ENCODE peak calls at places on chromosomes 5 and 9, in four cellular contexts. One of them, this sample, is unnamed. For H3K4me1, the result is how much of the 10 kb centered on the place peaks cover.

GRCh38 chr5:142978252-142978651 is 208.1 kb downstream of the ARHGAP26 start:
- DNase-seq in spleen: no peak
- DNase-seq in Caco-2: no peak
- DNase-seq in mammary epithelial cell: no peak
- DNase-seq in this sample: no peak

GRCh38 chr9:69395718-69396117 is 70.7 kb downstream of the ENTREP1 start:
- DNase-seq in mammary epithelial cell: no peak
- DNase-seq in spleen: no peak
- DNase-seq in Caco-2: no peak
- DNase-seq in this sample: no peak

GRCh38 chr5:122704247-122705036 is 70.4 kb upstream of the SNX2 start:
- DNase-seq in Caco-2: no peak
- DNase-seq in mammary epithelial cell: peak
- DNase-seq in spleen: no peak
- DNase-seq in this sample: no peak

GRCh38 chr5:98349251-98349989 is 424.0 kb upstream of the RGMB start:
- DNase-seq in Caco-2: no peak
- DNase-seq in spleen: no peak
- DNase-seq in mammary epithelial cell: peak
- DNase-seq in this sample: no peak

GRCh38 chr9:100601216-100601615 is 23.3 kb downstream of the CAVIN4 start:
- DNase-seq in mammary epithelial cell: peak
- DNase-seq in spleen: no peak
- DNase-seq in Caco-2: peak
- DNase-seq in this sample: no peak

GRCh38 chr5:95941756-95942155 is 19.9 kb downstream of the ELL2 start:
- DNase-seq in mammary epithelial cell: no peak
- DNase-seq in spleen: no peak
- DNase-seq in Caco-2: no peak
- DNase-seq in this sample: no peak

GRCh38 chr9:132631280-132631679 is 38.5 kb downstream of the DDX31 start:
- DNase-seq in Caco-2: no peak
- DNase-seq in spleen: no peak
- DNase-seq in mammary epithelial cell: peak
- DNase-seq in this sample: no peak

GRCh38 chr9:135088979-135089847 is 1.7 kb downstream of the OLFM1 start:
- DNase-seq in mammary epithelial cell: no peak
- DNase-seq in Caco-2: no peak
- DNase-seq in spleen: no peak
- DNase-seq in this sample: no peak

GRCh38 chr9:91424403-91425176 is 958 bp upstream of the NFIL3 start:
- DNase-seq in mammary epithelial cell: peak
- DNase-seq in spleen: peak
- DNase-seq in Caco-2: peak
- DNase-seq in this sample: peak

GRCh38 chr9:136978073-136978864 is 965 bp downstream of the PTGDS start:
- DNase-seq in spleen: peak
- DNase-seq in mammary epithelial cell: no peak
- DNase-seq in Caco-2: no peak
- DNase-seq in this sample: peak

GRCh38 chr9:81893929-81894328 is 34.3 kb upstream of the SPATA31D4 start:
- DNase-seq in mammary epithelial cell: no peak
- DNase-seq in spleen: no peak
- DNase-seq in Caco-2: no peak
- DNase-seq in this sample: no peak

GRCh38 chr9:134059661-134060395 is 8.0 kb downstream of the BRD3 start:
- DNase-seq in mammary epithelial cell: no peak
- DNase-seq in spleen: peak
- DNase-seq in Caco-2: peak
- DNase-seq in this sample: peak

GRCh38 chr5:102611312-102611711 is 112.5 kb upstream of the SLCO6A1 start:
- DNase-seq in mammary epithelial cell: no peak
- DNase-seq in Caco-2: no peak
- DNase-seq in spleen: no peak
- DNase-seq in this sample: no peak

GRCh38 chr9:137621131-137621757 is 2.4 kb downstream of the EHMT1 start:
- DNase-seq in spleen: peak
- DNase-seq in Caco-2: no peak
- DNase-seq in mammary epithelial cell: no peak
- DNase-seq in this sample: no peak

GRCh38 chr5:98308960-98309359 is 464.5 kb upstream of the RGMB start:
- DNase-seq in Caco-2: no peak
- DNase-seq in spleen: no peak
- DNase-seq in mammary epithelial cell: peak
- DNase-seq in this sample: no peak

GRCh38 chr9:19114680-19115270 is 12.1 kb upstream of the HAUS6 start:
- DNase-seq in spleen: no peak
- DNase-seq in mammary epithelial cell: no peak
- DNase-seq in Caco-2: no peak
- DNase-seq in this sample: no peak

GRCh38 chr5:41414598-41414997 is 95.8 kb downstream of the PLCXD3 start:
- DNase-seq in Caco-2: no peak
- DNase-seq in spleen: no peak
- DNase-seq in mammary epithelial cell: peak
- DNase-seq in this sample: peak

GRCh38 chr5:175746851-175747250 is 89.0 kb downstream of the HRH2 start:
- DNase-seq in Caco-2: no peak
- DNase-seq in spleen: no peak
- DNase-seq in mammary epithelial cell: peak
- DNase-seq in this sample: peak

GRCh38 chr9:116282598-116282997 is 129.0 kb downstream of the PAPPA start:
- DNase-seq in spleen: no peak
- DNase-seq in Caco-2: no peak
- DNase-seq in mammary epithelial cell: no peak
- DNase-seq in this sample: no peak

GRCh38 chr5:2310946-2311345 is 428.2 kb upstream of the IRX4 start:
- DNase-seq in Caco-2: no peak
- DNase-seq in spleen: no peak
- DNase-seq in mammary epithelial cell: no peak
- DNase-seq in this sample: no peak

GRCh38 chr5:374631-375335 is 53.3 kb downstream of the AHRR start:
- DNase-seq in Caco-2: peak
- DNase-seq in mammary epithelial cell: no peak
- DNase-seq in spleen: peak
- DNase-seq in this sample: peak

GRCh38 chr9:129270903-129271431 is 92.9 kb upstream of the IER5L start:
- DNase-seq in Caco-2: no peak
- DNase-seq in mammary epithelial cell: peak
- DNase-seq in spleen: peak
- DNase-seq in this sample: peak

GRCh38 chr5:80865547-80865946 is 94.6 kb upstream of the RASGRF2 start:
- DNase-seq in mammary epithelial cell: no peak
- DNase-seq in Caco-2: no peak
- DNase-seq in spleen: no peak
- DNase-seq in this sample: no peak

GRCh38 chr9:131633491-131634031 is 88.2 kb downstream of the PRRT1B start:
- DNase-seq in mammary epithelial cell: peak
- DNase-seq in Caco-2: no peak
- DNase-seq in spleen: no peak
- DNase-seq in this sample: no peak

GRCh38 chr5:136061630-136062381 is 33.0 kb downstream of the TGFBI start:
- DNase-seq in Caco-2: no peak
- DNase-seq in mammary epithelial cell: no peak
- DNase-seq in spleen: no peak
- DNase-seq in this sample: peak

GRCh38 chr5:14900661-14901461 is 29.3 kb upstream of the ANKH start:
- DNase-seq in spleen: no peak
- DNase-seq in mammary epithelial cell: no peak
- DNase-seq in Caco-2: no peak
- DNase-seq in this sample: no peak

GRCh38 chr9:74861773-74862172 is 25.9 kb downstream of the TRPM6 start:
- DNase-seq in Caco-2: no peak
- DNase-seq in spleen: no peak
- DNase-seq in mammary epithelial cell: no peak
- DNase-seq in this sample: no peak

GRCh38 chr5:127536687-127537086 is 19.2 kb downstream of the PRRC1 start:
- DNase-seq in mammary epithelial cell: no peak
- DNase-seq in spleen: no peak
- DNase-seq in Caco-2: no peak
- DNase-seq in this sample: no peak

GRCh38 chr9:91148306-91148705 is 213.4 kb downstream of the AUH start:
- DNase-seq in Caco-2: no peak
- DNase-seq in spleen: no peak
- DNase-seq in mammary epithelial cell: peak
- DNase-seq in this sample: no peak

GRCh38 chr9:93908591-93909241 is 46.4 kb downstream of the BARX1 start:
- DNase-seq in spleen: peak
- DNase-seq in Caco-2: no peak
- DNase-seq in mammary epithelial cell: no peak
- DNase-seq in this sample: peak

GRCh38 chr5:77651343-77651742 is 12.8 kb upstream of the OTP start:
- DNase-seq in spleen: no peak
- DNase-seq in Caco-2: no peak
- DNase-seq in mammary epithelial cell: no peak
- DNase-seq in this sample: no peak

GRCh38 chr5:4639959-4640358 is 500.2 kb upstream of the ADAMTS16 start:
- DNase-seq in Caco-2: no peak
- DNase-seq in spleen: no peak
- DNase-seq in mammary epithelial cell: no peak
- DNase-seq in this sample: no peak

GRCh38 chr5:65102826-65103673 is 334.3 kb downstream of the CWC27 start:
- DNase-seq in spleen: peak
- DNase-seq in Caco-2: peak
- DNase-seq in mammary epithelial cell: no peak
- DNase-seq in this sample: peak

GRCh38 chr5:68646142-68646541 is 430.6 kb downstream of the PIK3R1 start:
- DNase-seq in mammary epithelial cell: no peak
- DNase-seq in Caco-2: no peak
- DNase-seq in spleen: no peak
- DNase-seq in this sample: no peak

GRCh38 chr5:14066326-14066725 is 76.8 kb upstream of the TRIO start:
- DNase-seq in spleen: no peak
- DNase-seq in Caco-2: no peak
- DNase-seq in mammary epithelial cell: peak
- DNase-seq in this sample: no peak

GRCh38 chr5:168598639-168599038 is 19.5 kb upstream of the PANK3 start:
- DNase-seq in mammary epithelial cell: no peak
- DNase-seq in Caco-2: no peak
- DNase-seq in spleen: no peak
- DNase-seq in this sample: no peak

GRCh38 chr5:168603776-168604175 is 24.6 kb upstream of the PANK3 start:
- DNase-seq in Caco-2: no peak
- DNase-seq in mammary epithelial cell: peak
- DNase-seq in spleen: no peak
- DNase-seq in this sample: no peak

GRCh38 chr5:168601972-168602371 is 22.8 kb upstream of the PANK3 start:
- DNase-seq in mammary epithelial cell: no peak
- DNase-seq in spleen: no peak
- DNase-seq in Caco-2: no peak
- DNase-seq in this sample: no peak

GRCh38 chr5:168600409-168600808 is 21.2 kb upstream of the PANK3 start:
- DNase-seq in Caco-2: peak
- DNase-seq in mammary epithelial cell: no peak
- DNase-seq in spleen: no peak
- DNase-seq in this sample: no peak

DNA sequence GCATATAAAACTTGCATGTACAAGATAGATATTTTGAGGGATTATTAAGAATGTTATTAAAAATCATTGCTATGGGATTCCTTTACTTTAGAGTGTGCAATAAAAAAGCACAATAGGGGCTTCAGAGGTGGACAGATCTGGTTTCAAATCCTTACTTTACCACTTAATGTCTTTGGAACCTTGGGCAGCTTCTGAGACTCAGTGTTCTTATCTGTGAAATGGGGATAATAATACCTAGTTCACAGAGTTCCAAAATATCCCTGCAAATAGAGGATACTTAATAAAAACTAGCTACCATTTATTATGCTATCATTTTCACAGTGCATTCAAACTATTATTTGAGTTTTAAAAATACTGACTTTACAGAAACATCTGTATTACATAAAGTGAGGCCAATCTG is 23.3 kb upstream of the PANK3 start:
- DNase-seq in spleen: no peak
- DNase-seq in mammary epithelial cell: no peak
- DNase-seq in Caco-2: no peak
- DNase-seq in this sample: no peak
- H3K4me1 ChIP-seq in spleen: under half
- H3K4me1 ChIP-seq in mammary epithelial cell: under half
- H3K4me1 ChIP-seq in Caco-2: under half
- H3K4me1 ChIP-seq in this sample: under half

GRCh38 chr9:127929044-127929979 is 1.3 kb downstream of the PIP5KL1 start:
- DNase-seq in spleen: no peak
- DNase-seq in Caco-2: no peak
- DNase-seq in mammary epithelial cell: no peak
- DNase-seq in this sample: peak
- H3K4me1 ChIP-seq in spleen: under half
- H3K4me1 ChIP-seq in Caco-2: under half
- H3K4me1 ChIP-seq in mammary epithelial cell: under half
- H3K4me1 ChIP-seq in this sample: under half

GRCh38 chr5:179275381-179275878 is 69.8 kb downstream of the ADAMTS2 start:
- DNase-seq in Caco-2: no peak
- DNase-seq in spleen: no peak
- DNase-seq in mammary epithelial cell: no peak
- DNase-seq in this sample: peak
- H3K4me1 ChIP-seq in Caco-2: under half
- H3K4me1 ChIP-seq in spleen: under half
- H3K4me1 ChIP-seq in mammary epithelial cell: under half
- H3K4me1 ChIP-seq in this sample: under half

DNA sequence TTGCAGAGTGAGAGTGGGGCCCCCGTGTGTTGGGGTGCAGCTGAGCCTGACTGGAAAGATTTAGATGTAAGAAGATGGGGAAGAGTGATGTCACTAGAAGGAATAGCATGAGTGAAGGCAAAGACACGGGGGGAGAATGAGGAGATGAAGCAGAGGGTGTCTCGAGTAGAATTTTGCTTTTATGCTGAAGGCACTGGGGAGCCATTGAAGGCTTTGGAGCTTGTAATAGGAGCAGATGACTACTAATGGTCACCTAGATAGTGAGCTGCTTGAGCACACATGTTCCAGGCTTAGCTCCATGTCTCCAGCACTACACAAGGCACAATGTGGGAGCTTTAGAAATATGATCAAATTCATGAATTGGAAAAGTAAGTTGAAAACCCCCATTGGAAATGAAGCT is 32.1 kb downstream of the COL15A1 start:
- DNase-seq in spleen: no peak
- DNase-seq in mammary epithelial cell: no peak
- DNase-seq in Caco-2: no peak
- DNase-seq in this sample: no peak
- H3K4me1 ChIP-seq in spleen: under half
- H3K4me1 ChIP-seq in mammary epithelial cell: under half
- H3K4me1 ChIP-seq in Caco-2: under half
- H3K4me1 ChIP-seq in this sample: under half

GRCh38 chr9:105047652-105048031 is 119.7 kb upstream of the ABCA1 start:
- DNase-seq in spleen: no peak
- DNase-seq in Caco-2: no peak
- DNase-seq in mammary epithelial cell: peak
- DNase-seq in this sample: no peak
- H3K4me1 ChIP-seq in spleen: under half
- H3K4me1 ChIP-seq in Caco-2: under half
- H3K4me1 ChIP-seq in mammary epithelial cell: under half
- H3K4me1 ChIP-seq in this sample: under half